ENCODE peak calls at places on chromosomes 2 and 18, in six cellular contexts. Q, V, O, Z, J and H are unnamed samples.
A peak's percentile ranks its signal among the peaks of the same experiment; 100 is the strongest.

GRCh38 chr2:239298126-239298804 is 102.6 kb downstream of the HDAC4 start:
- DNase-seq in V (peak; percentile 49), J (no peak), O (peak; percentile 26), Z (no peak), Q (peak; percentile 57), H (no peak)

GRCh38 chr2:120716641-120717585 is 18.8 kb upstream of the GLI2 start:
- DNase-seq in J (no peak), O (peak; percentile 49), Q (no peak), Z (no peak), V (peak; percentile 57), H (no peak)

GRCh38 chr2:188130317-188130716 is 161.4 kb upstream of the GULP1 start:
- DNase-seq in O (no peak), Z (no peak), V (no peak), J (no peak), Q (no peak), H (no peak)

GRCh38 chr2:4553219-4553618 is 849.8 kb downstream of the DCDC2C start:
- DNase-seq in O (no peak), Z (no peak), Q (no peak), V (no peak), J (no peak), H (no peak)

GRCh38 chr18:48989304-48990284 is 38.8 kb upstream of the SMAD7 start:
- DNase-seq in Z (no peak), J (no peak), O (peak; percentile 44), Q (no peak), V (no peak), H (no peak)

GRCh38 chr2:27832396-27832795 is 57.8 kb downstream of the RBKS start:
- DNase-seq in V (no peak), O (no peak), Q (no peak), J (no peak), Z (no peak), H (no peak)

GRCh38 chr2:192190474-192190873 is 4.3 kb downstream of the TMEFF2 start:
- DNase-seq in V (no peak), Q (no peak), J (no peak), O (no peak), Z (peak; percentile 28), H (no peak)

GRCh38 chr2:31238906-31239841 is 5.2 kb downstream of the EHD3 start:
- DNase-seq in J (no peak), Z (no peak), O (peak; percentile 27), V (no peak), Q (no peak), H (no peak)

GRCh38 chr2:11029136-11029535 is 117.4 kb downstream of the KCNF1 start:
- DNase-seq in Q (no peak), V (no peak), O (peak; percentile 42), J (no peak), Z (no peak), H (no peak)

GRCh38 chr2:222960126-222960525 is 91.9 kb upstream of the KCNE4 start:
- DNase-seq in Z (no peak), O (no peak), J (no peak), V (no peak), Q (no peak), H (no peak)

GRCh38 chr18:62690416-62690815 is 24.9 kb upstream of the PHLPP1 start:
- DNase-seq in J (no peak), O (no peak), Q (no peak), V (no peak), Z (no peak), H (no peak)

GRCh38 chr2:207930747-207931146 is 94.6 kb downstream of the PLEKHM3 start:
- DNase-seq in Q (no peak), Z (no peak), O (no peak), V (no peak), J (no peak), H (no peak)

GRCh38 chr18:210780-211179 is 52.4 kb downstream of the USP14 start:
- DNase-seq in V (no peak), Z (no peak), Q (no peak), O (peak; percentile 53), J (no peak), H (no peak)

GRCh38 chr18:212780-213179 is 54.4 kb downstream of the USP14 start:
- DNase-seq in Z (no peak), O (no peak), J (no peak), V (no peak), Q (no peak), H (no peak)

GRCh38 chr18:210075-210474 is 51.7 kb downstream of the USP14 start:
- DNase-seq in O (no peak), Q (no peak), Z (no peak), V (no peak), J (no peak), H (no peak)

GRCh38 chr18:213505-213904 is 54.3 kb downstream of the THOC1 start:
- DNase-seq in O (no peak), V (no peak), Z (no peak), Q (no peak), J (no peak), H (no peak)

DNA sequence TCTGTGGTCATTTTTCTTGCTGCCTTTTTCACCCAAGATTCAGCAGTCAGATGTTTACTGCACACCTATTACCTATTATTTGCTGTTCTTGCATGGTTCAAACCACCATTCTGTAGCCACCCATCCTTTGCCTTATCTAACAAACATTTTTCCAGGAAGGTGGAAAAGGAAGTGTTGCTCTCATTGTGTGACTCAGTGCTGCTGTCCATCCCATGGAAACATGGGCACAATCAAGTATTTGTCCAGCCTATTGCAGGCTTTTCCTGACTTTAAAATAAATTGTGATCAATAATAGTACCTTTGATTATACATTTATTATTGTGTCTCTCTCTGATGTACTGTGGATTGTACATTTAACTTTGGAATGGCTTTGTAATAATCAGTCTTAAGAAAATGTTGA is 53.2 kb downstream of the USP14 start:
- DNase-seq in O (no peak), Z (no peak), Q (no peak), V (no peak), J (no peak), H (no peak)
- H3K36me3 ChIP-seq in O (peaks cover 85% of the 10 kb centered on the region), Z (peaks cover 64% of the 10 kb centered on the region), Q (peaks cover 20% of the 10 kb centered on the region), V (peaks cover 70% of the 10 kb centered on the region), J (peaks cover 98% of the 10 kb centered on the region), H (peaks cover 9% of the 10 kb centered on the region)

GRCh38 chr2:131081190-131081589 is 12.1 kb downstream of the FAM168B start:
- DNase-seq in O (no peak), V (no peak), Q (no peak), J (no peak), Z (no peak), H (no peak)
- H3K36me3 ChIP-seq in O (peaks cover 82% of the 10 kb centered on the region), V (peaks cover 41% of the 10 kb centered on the region), Q (peaks cover 23% of the 10 kb centered on the region), J (peaks cover 88% of the 10 kb centered on the region), Z (peaks cover 23% of the 10 kb centered on the region), H (peaks cover 2% of the 10 kb centered on the region)

GRCh38 chr2:117938611-117939010 is 75.3 kb downstream of the CCDC93 start:
- DNase-seq in V (no peak), Q (no peak), J (no peak), O (no peak), Z (no peak), H (no peak)
- H3K36me3 ChIP-seq in V (peaks cover 98% of the 10 kb centered on the region), Q (peaks cover 72% of the 10 kb centered on the region), J (peaks cover 100% of the 10 kb centered on the region), O (peaks cover 75% of the 10 kb centered on the region), Z (peaks cover 46% of the 10 kb centered on the region), H (peaks cover 16% of the 10 kb centered on the region)

DNA sequence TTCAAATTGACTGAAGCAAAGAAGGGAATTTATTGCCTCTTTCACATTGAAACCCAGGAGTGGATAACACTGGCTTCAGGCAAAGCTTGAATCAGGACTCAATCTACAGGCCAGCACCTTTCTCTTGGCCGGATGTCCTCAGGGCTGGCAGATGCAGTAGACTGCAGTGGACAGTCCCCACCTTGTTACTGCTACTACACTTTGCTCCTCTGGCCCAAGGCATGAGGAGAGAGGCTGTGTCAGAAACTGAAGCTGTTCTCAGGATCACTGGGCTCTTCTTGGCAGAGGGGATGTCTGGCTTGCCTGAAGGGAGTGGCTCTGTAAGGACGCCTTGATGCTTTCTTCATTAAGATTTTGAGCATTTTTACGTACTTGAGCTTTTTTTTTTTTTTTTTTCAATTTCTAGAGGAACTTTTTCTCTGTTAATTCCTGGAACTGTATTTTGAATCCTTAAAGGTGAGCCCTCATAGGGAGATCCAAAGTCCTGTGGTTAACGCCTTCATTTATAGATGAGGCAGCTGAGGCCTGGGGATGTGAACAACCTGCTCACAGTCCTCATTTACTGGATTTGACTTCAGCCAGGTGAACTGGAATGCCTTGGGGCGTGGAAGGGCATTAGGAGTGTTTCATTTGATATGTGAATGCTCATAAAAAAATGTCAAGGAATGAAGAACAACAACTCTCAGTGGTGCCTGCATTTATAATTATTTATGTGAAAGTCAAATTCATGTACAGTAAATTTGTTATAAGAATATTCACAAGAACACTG is 36.6 kb downstream of the CASP10 start:
- DNase-seq in V (no peak), Z (no peak), O (no peak), Q (no peak), J (no peak), H (no peak)
- H3K36me3 ChIP-seq in V (peaks cover 4% of the 10 kb centered on the region), Z (no peaks in the 10 kb centered on the region), O (no peaks in the 10 kb centered on the region), Q (peaks cover 11% of the 10 kb centered on the region), J (peaks cover 40% of the 10 kb centered on the region), H (no peaks in the 10 kb centered on the region)

GRCh38 chr2:204250692-204251091 is 294.6 kb upstream of the PARD3B start:
- DNase-seq in Q (no peak), O (no peak), J (no peak), Z (no peak), V (no peak), H (no peak)
- H3K36me3 ChIP-seq in Q (no peaks in the 10 kb centered on the region), O (no peaks in the 10 kb centered on the region), J (no peaks in the 10 kb centered on the region), Z (no peaks in the 10 kb centered on the region), V (no peaks in the 10 kb centered on the region), H (no peaks in the 10 kb centered on the region)

GRCh38 chr2:189613650-189614420 is 33.2 kb upstream of the SLC40A1 start:
- DNase-seq in O (no peak), J (peak; percentile 47), V (no peak), Z (peak; percentile 56), Q (no peak), H (no peak)
- H3K36me3 ChIP-seq in O (no peaks in the 10 kb centered on the region), J (no peaks in the 10 kb centered on the region), V (no peaks in the 10 kb centered on the region), Z (no peaks in the 10 kb centered on the region), Q (no peaks in the 10 kb centered on the region), H (no peaks in the 10 kb centered on the region)

GRCh38 chr2:15618449-15618855 is 26.8 kb downstream of the DDX1 start:
- DNase-seq in V (no peak), Z (no peak), O (no peak), Q (no peak), J (no peak), H (no peak)
- H3K36me3 ChIP-seq in V (peaks cover 63% of the 10 kb centered on the region), Z (peaks cover 68% of the 10 kb centered on the region), O (peaks cover 89% of the 10 kb centered on the region), Q (peaks cover 47% of the 10 kb centered on the region), J (peaks cover 100% of the 10 kb centered on the region), H (peaks cover 14% of the 10 kb centered on the region)

DNA sequence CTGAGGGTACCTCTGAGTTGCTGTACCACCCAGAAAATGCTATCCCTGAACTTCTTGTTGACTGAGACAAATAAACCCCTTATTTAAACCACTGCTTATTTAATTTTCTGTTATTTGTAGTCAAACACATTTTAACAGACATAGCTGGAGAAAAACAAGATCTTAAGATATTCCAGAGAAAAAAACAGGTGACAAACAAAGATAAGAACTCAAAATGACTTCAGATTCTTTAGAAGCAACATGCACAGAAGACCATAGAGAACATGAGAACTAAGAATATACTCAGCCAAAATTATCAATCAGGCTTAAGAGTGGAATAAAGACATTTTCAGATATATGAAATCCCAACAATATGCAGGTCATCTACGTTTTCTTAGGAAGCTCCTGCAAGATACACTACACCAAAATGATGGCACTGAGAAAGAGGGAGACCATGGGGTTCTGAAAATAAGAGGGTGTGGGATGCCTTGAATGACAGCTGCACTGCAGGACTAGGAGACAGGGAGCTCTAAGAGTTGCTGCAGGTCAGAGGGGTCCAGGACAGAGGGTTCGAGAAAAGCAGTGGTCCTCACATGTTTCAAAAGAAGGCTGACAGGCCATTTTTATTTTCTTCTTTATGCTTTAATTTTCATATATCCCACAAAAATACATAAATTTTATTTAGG is 38.4 kb downstream of the ADAM17 start:
- DNase-seq in Z (no peak), O (no peak), Q (no peak), V (no peak), J (no peak), H (no peak)
- H3K36me3 ChIP-seq in Z (peaks cover 20% of the 10 kb centered on the region), O (peaks cover 84% of the 10 kb centered on the region), Q (peaks cover 17% of the 10 kb centered on the region), V (peaks cover 57% of the 10 kb centered on the region), J (peaks cover 95% of the 10 kb centered on the region), H (no peaks in the 10 kb centered on the region)